ENCODE peak calls at places on chromosomes 2 and 18, in four cellular contexts. Z is PC-3, I is Peyer's patch, S is IMR-90. D is an unnamed sample.

GRCh38 chr2:108893277-108893676 is 95.7 kb downstream of the EDAR start:
- DNase-seq in Z (peak; percentile 56), I (no peak), S (no peak), D (no peak)

GRCh38 chr2:42927334-42928160 is 135.2 kb upstream of the HAAO start:
- DNase-seq in Z (no peak), I (no peak), S (peak; percentile 31), D (no peak)

GRCh38 chr2:232286011-232286868 is 92.3 kb upstream of the ALPP start:
- DNase-seq in Z (no peak), I (no peak), S (no peak), D (no peak)

GRCh38 chr18:10715791-10716190 is 190.0 kb downstream of the NAPG start:
- DNase-seq in Z (peak; percentile 58), I (no peak), S (peak; percentile 73), D (no peak)

GRCh38 chr2:206533977-206534376 is 90.6 kb downstream of the ADAM23 start:
- DNase-seq in Z (no peak), I (no peak), S (no peak), D (no peak)

GRCh38 chr2:219446101-219446504 is 11.5 kb downstream of the SPEG start:
- DNase-seq in Z (no peak), I (no peak), S (peak; percentile 67), D (no peak)

GRCh38 chr18:40159141-40160017 is 1795.7 kb upstream of the PIK3C3 start:
- DNase-seq in Z (peak; percentile 41), I (no peak), S (peak; percentile 40), D (no peak)

GRCh38 chr18:59311631-59312030 is 6.8 kb downstream of the CPLX4 start:
- DNase-seq in Z (peak; percentile 58), I (no peak), S (peak; percentile 27), D (no peak)

GRCh38 chr2:160463245-160463644 is 30.4 kb downstream of the RBMS1 start:
- DNase-seq in Z (no peak), I (no peak), S (no peak), D (no peak)

GRCh38 chr2:120014231-120014990 is 1.5 kb downstream of the EPB41L5 start:
- DNase-seq in Z (no peak), I (no peak), S (no peak), D (peak; percentile 76)

GRCh38 chr2:24181849-24182248 is 7.0 kb downstream of the FAM228A start:
- DNase-seq in Z (no peak), I (no peak), S (no peak), D (no peak)

GRCh38 chr2:36562245-36562644 is 35.7 kb downstream of the FEZ2 start:
- DNase-seq in Z (peak; percentile 83), I (no peak), S (peak; percentile 79), D (no peak)

GRCh38 chr2:156320491-156320896 is 12.0 kb downstream of the NR4A2 start:
- DNase-seq in Z (no peak), I (no peak), S (peak; percentile 61), D (peak; percentile 43)
- H3K4me3 ChIP-seq in Z (no peak overlapping the region), I (peak overlapping the region; percentile 44), S (peak overlapping the region; percentile 50), D (peak overlapping the region; percentile 37)

GRCh38 chr2:121524650-121525425 is 5.8 kb upstream of the RNU4ATAC start:
- DNase-seq in Z (no peak), I (no peak), S (no peak), D (no peak)

GRCh38 chr2:121519153-121519552 is 11.5 kb upstream of the RNU4ATAC start:
- DNase-seq in Z (no peak), I (no peak), S (no peak), D (no peak)

GRCh38 chr2:121521359-121521758 is 9.3 kb upstream of the RNU4ATAC start:
- DNase-seq in Z (no peak), I (no peak), S (peak; percentile 80), D (no peak)

GRCh38 chr2:121519732-121520640 is 10.7 kb upstream of the RNU4ATAC start:
- DNase-seq in Z (no peak), I (no peak), S (peak; percentile 23), D (no peak)

GRCh38 chr2:121520641-121520994 is 10.1 kb upstream of the RNU4ATAC start:
- DNase-seq in Z (no peak), I (no peak), S (no peak), D (no peak)
- H3K27ac ChIP-seq in Z (no peak overlapping the region), I (no peak overlapping the region), S (no peak overlapping the region), D (no peak overlapping the region)

GRCh38 chr18:48105317-48105716 is 174.9 kb upstream of the SMAD2 start:
- DNase-seq in Z (no peak), I (no peak), S (no peak), D (no peak)
- TF ChIP-seq CTCF in Z (peak; percentile 19), I (no peak), S (no peak), D (no peak)

GRCh38 chr2:40210968-40211353 is 240.9 kb downstream of the SLC8A1 start:
- DNase-seq in Z (no peak), I (no peak), S (no peak), D (no peak)
- H3K4me3 ChIP-seq in Z (no peak overlapping the region), I (no peak overlapping the region), S (no peak overlapping the region), D (no peak overlapping the region)

DNA sequence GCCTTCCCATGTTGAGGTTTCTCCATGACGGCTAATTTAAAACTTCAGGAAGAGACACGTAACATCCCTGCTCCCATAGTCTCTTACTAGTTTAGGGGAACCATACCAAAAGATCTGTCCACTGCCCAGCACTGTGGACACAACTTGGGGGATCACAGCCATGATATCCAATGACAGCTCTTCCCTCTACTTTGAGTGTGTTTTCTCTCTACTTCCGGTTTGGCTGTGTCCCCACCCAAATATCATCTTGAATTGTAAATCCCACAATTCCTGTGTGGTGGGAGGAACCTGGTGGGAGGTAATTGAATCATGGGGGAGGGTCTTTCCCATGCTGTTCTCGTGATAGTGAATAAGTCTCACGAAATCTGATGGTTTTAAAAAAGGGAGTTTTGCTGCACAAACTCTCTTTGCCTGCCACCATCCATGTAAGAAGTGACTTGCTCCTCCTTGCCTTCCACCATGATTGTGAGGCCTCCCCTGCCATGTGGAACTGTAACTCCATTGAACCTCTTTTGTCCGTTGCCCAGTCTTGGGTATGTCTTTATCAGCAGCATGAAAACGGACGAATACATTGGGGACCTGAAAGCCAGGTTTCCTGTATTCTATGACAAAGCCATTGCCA is 1.6 kb upstream of the MGAT4A start:
- DNase-seq in Z (no peak), I (no peak), S (no peak), D (no peak)
- H3K27ac ChIP-seq in Z (no peak overlapping the region), I (peak overlapping the region; percentile 98), S (no peak overlapping the region), D (peak overlapping the region; percentile 81)

DNA sequence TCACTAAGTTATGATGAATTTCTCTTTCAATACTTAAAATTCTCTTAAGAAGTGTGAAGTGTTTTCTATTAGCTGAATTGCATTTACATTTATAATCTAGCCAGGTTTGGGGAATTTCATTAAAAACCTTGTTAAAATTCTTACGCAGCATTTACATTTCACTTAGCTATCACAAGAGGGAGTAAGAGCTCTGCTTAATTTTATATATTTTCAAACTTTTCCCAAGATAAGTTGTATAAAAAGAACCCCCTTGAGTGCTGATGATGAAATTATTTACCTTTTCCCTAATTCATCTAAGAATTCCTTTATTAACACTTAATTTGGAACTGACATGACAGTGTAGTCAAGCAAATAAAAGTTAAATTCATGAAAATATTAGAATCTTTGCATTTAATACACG is 54.2 kb upstream of the ZSWIM2 start:
- DNase-seq in Z (peak; percentile 38), I (no peak), S (no peak), D (no peak)
- TF ChIP-seq CTCF in Z (peak; percentile 75), I (no peak), S (peak; percentile 50), D (peak; percentile 23)

D was measured in right lobe of liver.